ENCODE peak calls at places on chromosomes 3 and 15, in eight cellular contexts. S is hypothalamus; K is GM04503; J is body of pancreas; N is left ventricle myocardium superior; Q is cardiac muscle cell; W is stimulated activated naive CD4-positive, alpha-beta T cell; B is thoracic aorta. I is an unnamed sample.

GRCh38 chr15:25236861-25237155 is 202.0 kb downstream of the UBE3A start:
- DNase-seq in B (no peak), W (no peak), J (no peak), Q (no peak), N (no peak), K (no peak), S (no peak), I (no peak)

GRCh38 chr3:167913218-167913902 is 177.8 kb downstream of the SERPINI1 start:
- DNase-seq in J (no peak), B (no peak), S (no peak), K (no peak), W (no peak), Q (peak; percentile 78), N (no peak), I (no peak)

GRCh38 chr3:134336587-134336986 is 37.7 kb downstream of the AMOTL2 start:
- DNase-seq in N (no peak), J (no peak), K (no peak), S (no peak), W (no peak), Q (peak; percentile 88), B (no peak), I (no peak)

GRCh38 chr15:101089579-101090459 is 162.0 kb downstream of the CHSY1 start:
- DNase-seq in K (no peak), S (no peak), Q (no peak), J (no peak), N (no peak), W (no peak), B (no peak), I (no peak)

GRCh38 chr15:24054547-24055245 is 367.6 kb upstream of the NDN start:
- DNase-seq in K (no peak), B (no peak), W (no peak), Q (no peak), N (no peak), J (peak; percentile 64), S (no peak), I (no peak)

GRCh38 chr3:56732109-56732508 is 49.0 kb upstream of the TASOR start:
- DNase-seq in B (no peak), N (no peak), S (no peak), Q (no peak), K (no peak), W (no peak), J (no peak), I (no peak)

GRCh38 chr3:32392530-32393302 is 1.1 kb downstream of the CMTM7 start:
- DNase-seq in N (peak; percentile 53), K (no peak), W (peak; percentile 61), B (peak; percentile 37), S (no peak), Q (peak; percentile 80), J (peak; percentile 38), I (no peak)

GRCh38 chr3:16480861-16481569 is 32.5 kb downstream of the RFTN1 start:
- DNase-seq in K (no peak), J (no peak), S (no peak), W (peak; percentile 58), Q (peak; percentile 62), B (no peak), N (no peak), I (no peak)

GRCh38 chr15:66293419-66294156 is at the start of gene DIS3L:
- DNase-seq in J (peak; percentile 59), K (no peak), B (no peak), W (peak; percentile 75), S (peak; percentile 72), N (peak; percentile 83), Q (peak; percentile 77), I (no peak)

GRCh38 chr15:34618073-34618472 is 34.6 kb upstream of the GOLGA8B start:
- DNase-seq in N (no peak), J (no peak), K (no peak), W (no peak), S (no peak), Q (no peak), B (no peak), I (no peak)

GRCh38 chr3:146133436-146133835 is 27.5 kb downstream of the PLOD2 start:
- DNase-seq in N (no peak), B (no peak), J (no peak), W (no peak), S (no peak), Q (peak; percentile 62), K (no peak), I (no peak)

GRCh38 chr3:11282250-11283125 is 10.3 kb downstream of the ATG7 start:
- DNase-seq in Q (peak; percentile 54), N (peak; percentile 57), J (no peak), W (no peak), K (no peak), S (peak; percentile 43), B (no peak), I (peak; percentile 60)

GRCh38 chr3:190581041-190581501 is 67.2 kb downstream of the IL1RAP start:
- DNase-seq in N (no peak), S (no peak), B (no peak), K (no peak), W (no peak), Q (peak; percentile 74), J (no peak), I (no peak)

GRCh38 chr15:83067638-83067962 is 548 bp upstream of the BTBD1 start:
- DNase-seq in N (no peak), B (no peak), J (no peak), W (no peak), Q (no peak), S (no peak), K (no peak), I (no peak)

GRCh38 chr3:193776626-193777025 is 183.6 kb downstream of the OPA1 start:
- DNase-seq in S (no peak), Q (no peak), J (no peak), B (no peak), N (no peak), W (peak; percentile 13), K (no peak), I (no peak)

GRCh38 chr3:81874738-81875137 is 113.3 kb upstream of the GBE1 start:
- DNase-seq in S (no peak), W (no peak), N (no peak), J (no peak), Q (no peak), K (no peak), B (no peak), I (no peak)

GRCh38 chr3:24255414-24255813 is 239.2 kb downstream of the THRB start:
- DNase-seq in Q (no peak), K (no peak), B (no peak), N (no peak), W (no peak), S (no peak), J (no peak), I (no peak)

GRCh38 chr3:101179637-101180036 is 140.7 kb downstream of the IMPG2 start:
- DNase-seq in J (no peak), K (peak; percentile 78), S (no peak), N (no peak), Q (peak; percentile 58), W (no peak), B (no peak), I (no peak)

GRCh38 chr3:72258786-72259185 is 473.8 kb upstream of the PROK2 start:
- DNase-seq in N (no peak), W (peak; percentile 21), J (no peak), K (no peak), S (no peak), B (no peak), Q (no peak), I (no peak)

GRCh38 chr15:36809380-36809779 is 230.0 kb downstream of the CDIN1 start:
- DNase-seq in Q (no peak), N (no peak), J (no peak), S (no peak), K (no peak), B (no peak), W (no peak), I (no peak)

GRCh38 chr3:194472290-194472920 is 14.4 kb downstream of the ATP13A3 start:
- DNase-seq in S (no peak), N (no peak), K (no peak), B (no peak), W (peak; percentile 68), Q (peak; percentile 82), J (no peak), I (peak; percentile 40)

I was measured in smooth muscle cell of the brain vasculature.